ENCODE peak calls at places on chromosomes 1 and 21, in nine cellular contexts. C is MV-4-11; O is thoracic aorta; M is IMR-90; X is T47D; F is GM23248; P is NCI-H1105 treated with DMSO at 0.1 percent for 48 hours; L is activated CD4-positive, alpha-beta T cell treated with anti-CD3 and anti-CD28 coated beads, Interleukin-2, amount 10 ng/mL, durations not matched to agents 7 days and 5 days; Q is effector memory CD8-positive, alpha-beta T cell. R is an unnamed sample.

GRCh38 chr21:29114765-29115164 is 15.7 kb upstream of the MAP3K7CL start:
- DNase-seq in C (no peak), O (no peak), M (peak; percentile 92), X (no peak), F (peak; percentile 74), P (no peak), L (no peak), Q (no peak), R (peak; percentile 22)

GRCh38 chr1:155085504-155086181 is 7.0 kb downstream of the EFNA3 start:
- DNase-seq in C (peak; percentile 31), O (no peak), M (peak; percentile 21), X (peak; percentile 66), F (peak; percentile 88), P (no peak), L (peak; percentile 74), Q (peak; percentile 57), R (no peak)

GRCh38 chr21:43866233-43866632 is 1.2 kb downstream of the AGPAT3 start:
- DNase-seq in C (no peak), O (no peak), M (peak; percentile 57), X (no peak), F (peak; percentile 76), P (no peak), L (peak; percentile 48), Q (peak; percentile 26), R (peak; percentile 55)

GRCh38 chr1:160284220-160284781 is 632 bp downstream of the PEX19 start:
- DNase-seq in C (peak; percentile 84), O (no peak), M (peak; percentile 76), X (peak; percentile 18), F (peak; percentile 90), P (peak; percentile 6), L (peak; percentile 33), Q (no peak), R (peak; percentile 22)

GRCh38 chr1:232875536-232875935 is 70.3 kb downstream of the MAP10 start:
- DNase-seq in C (no peak), O (no peak), M (no peak), X (no peak), F (peak; percentile 18), P (no peak), L (no peak), Q (no peak), R (no peak)

GRCh38 chr21:36452281-36452680 is 27.6 kb downstream of the CLDN14 start:
- DNase-seq in C (no peak), O (no peak), M (no peak), X (no peak), F (no peak), P (no peak), L (no peak), Q (no peak), R (no peak)

GRCh38 chr1:15523922-15524282 is at the start of gene CASP9:
- DNase-seq in C (no peak), O (no peak), M (peak; percentile 43), X (peak; percentile 18), F (no peak), P (peak; percentile 49), L (no peak), Q (no peak), R (no peak)

GRCh38 chr1:91650764-91651163 is 150.1 kb downstream of the CDC7 start:
- DNase-seq in C (no peak), O (peak; percentile 68), M (peak; percentile 100), X (no peak), F (peak; percentile 99), P (no peak), L (no peak), Q (no peak), R (no peak)

GRCh38 chr1:8412183-8412831 is 94.4 kb downstream of the SLC45A1 start:
- DNase-seq in C (no peak), O (no peak), M (peak; percentile 91), X (peak; percentile 43), F (peak; percentile 94), P (no peak), L (no peak), Q (no peak), R (no peak)

GRCh38 chr1:216902669-216903388 is 179.6 kb upstream of the ESRRG start:
- DNase-seq in C (no peak), O (no peak), M (peak; percentile 59), X (no peak), F (no peak), P (peak; percentile 19), L (no peak), Q (no peak), R (no peak)

GRCh38 chr1:210315529-210315928 is 13.2 kb upstream of the HHAT start:
- DNase-seq in C (no peak), O (no peak), M (no peak), X (no peak), F (no peak), P (no peak), L (no peak), Q (no peak), R (no peak)

GRCh38 chr1:158117854-158118691 is 62.6 kb upstream of the CD1D start:
- DNase-seq in C (peak; percentile 16), O (no peak), M (peak; percentile 34), X (peak; percentile 79), F (peak; percentile 70), P (no peak), L (peak; percentile 44), Q (peak; percentile 26), R (peak; percentile 42)

GRCh38 chr1:183318433-183318832 is 99.7 kb downstream of the NMNAT2 start:
- DNase-seq in C (peak; percentile 63), O (peak; percentile 46), M (peak; percentile 95), X (peak; percentile 53), F (peak; percentile 94), P (no peak), L (no peak), Q (no peak), R (no peak)

GRCh38 chr1:14363707-14364413 is 234.6 kb upstream of the KAZN start:
- DNase-seq in C (no peak), O (no peak), M (no peak), X (no peak), F (peak; percentile 30), P (no peak), L (no peak), Q (no peak), R (no peak)

GRCh38 chr1:65431111-65431705 is 10.7 kb downstream of the LEPR start:
- DNase-seq in C (peak; percentile 51), O (no peak), M (peak; percentile 55), X (no peak), F (peak; percentile 70), P (peak; percentile 53), L (peak; percentile 31), Q (no peak), R (peak; percentile 32)

GRCh38 chr1:9235123-9235513 is 544 bp downstream of the H6PD start:
- DNase-seq in C (no peak), O (no peak), M (peak; percentile 62), X (peak; percentile 55), F (peak; percentile 82), P (peak; percentile 25), L (no peak), Q (no peak), R (no peak)

GRCh38 chr1:157948547-157949152 is 44.8 kb upstream of the KIRREL1 start:
- DNase-seq in C (peak; percentile 60), O (no peak), M (peak; percentile 42), X (peak; percentile 43), F (peak; percentile 56), P (peak; percentile 51), L (no peak), Q (no peak), R (peak; percentile 12)

GRCh38 chr1:109307363-109308021 is 681 bp upstream of the MYBPHL start:
- DNase-seq in C (peak; percentile 85), O (no peak), M (no peak), X (no peak), F (no peak), P (peak; percentile 80), L (no peak), Q (no peak), R (peak; percentile 78)

GRCh38 chr21:38567577-38568360 is 69.5 kb upstream of the ERG start:
- DNase-seq in C (no peak), O (no peak), M (peak; percentile 6), X (no peak), F (peak; percentile 91), P (no peak), L (no peak), Q (no peak), R (no peak)

GRCh38 chr1:217274416-217274815 is 356.5 kb downstream of the GPATCH2 start:
- DNase-seq in C (no peak), O (no peak), M (peak; percentile 39), X (no peak), F (peak; percentile 55), P (no peak), L (no peak), Q (no peak), R (no peak)

GRCh38 chr1:109152196-109152595 is 38.3 kb downstream of the ELAPOR1 start:
- DNase-seq in C (no peak), O (no peak), M (no peak), X (peak; percentile 37), F (no peak), P (no peak), L (no peak), Q (no peak), R (no peak)